ENCODE peak calls at places on chromosomes 2 and 18, in six cellular contexts. W is AG04450, T is GM06990, G is bronchial epithelial cell, Y is H1, Q is foreskin fibroblast. Z is an unnamed sample.

GRCh38 chr18:54004828-54005227 is 219.6 kb downstream of the MBD2 start:
- DNase-seq in G (peak), Q (no peak), T (no peak), Y (peak), W (no peak), Z (no peak)

GRCh38 chr2:234071664-234072063 is 21.2 kb downstream of the SPP2 start:
- DNase-seq in G (no peak), Y (no peak), T (no peak), Q (no peak), W (no peak), Z (no peak)

GRCh38 chr2:151176661-151177060 is 85.0 kb downstream of the RBM43 start:
- DNase-seq in Y (no peak), T (no peak), W (no peak), Q (no peak), G (no peak), Z (no peak)

GRCh38 chr18:51821610-51822009 is 518.4 kb upstream of the DCC start:
- DNase-seq in Y (no peak), Q (no peak), G (no peak), W (no peak), T (no peak), Z (no peak)

GRCh38 chr18:79650959-79651358 is 28.6 kb upstream of the CTDP1 start:
- DNase-seq in Q (no peak), W (no peak), G (no peak), Y (no peak), T (no peak), Z (no peak)

GRCh38 chr2:128416366-128416765 is 97.7 kb upstream of the HS6ST1 start:
- DNase-seq in T (no peak), G (no peak), W (no peak), Q (no peak), Y (peak), Z (no peak)

GRCh38 chr2:235868224-235868623 is 300.0 kb downstream of the GBX2 start:
- DNase-seq in Y (no peak), W (no peak), T (no peak), Q (no peak), G (no peak), Z (no peak)

GRCh38 chr2:239363946-239364637 is 36.7 kb downstream of the HDAC4 start:
- DNase-seq in Q (no peak), G (no peak), Y (no peak), T (no peak), W (no peak), Z (no peak)

GRCh38 chr2:241198381-241199282 is 10.2 kb downstream of the ANO7 start:
- DNase-seq in T (peak), Y (no peak), G (no peak), W (no peak), Q (no peak), Z (no peak)

GRCh38 chr2:181073896-181074295 is 93.5 kb downstream of the UBE2E3 start:
- DNase-seq in Y (no peak), W (no peak), G (peak), T (no peak), Q (no peak), Z (no peak)

GRCh38 chr2:39150102-39150562 is 29.3 kb upstream of the SOS1 start:
- DNase-seq in W (no peak), Y (no peak), Q (no peak), T (no peak), G (no peak), Z (no peak)

GRCh38 chr2:168015274-168015953 is 232.0 kb downstream of the STK39 start:
- DNase-seq in G (no peak), W (no peak), Q (no peak), T (no peak), Y (no peak), Z (peak)

GRCh38 chr18:23071285-23071684 is 64.0 kb upstream of the CABLES1 start:
- DNase-seq in W (no peak), T (peak), Q (no peak), G (no peak), Y (no peak), Z (peak)

GRCh38 chr2:164786787-164787186 is 54.8 kb downstream of the COBLL1 start:
- DNase-seq in W (no peak), Q (no peak), T (no peak), Y (no peak), G (no peak), Z (no peak)

GRCh38 chr2:201532686-201533304 is 81.3 kb downstream of the STRADB start:
- DNase-seq in W (peak), Q (peak), G (peak), T (peak), Y (no peak), Z (no peak)

GRCh38 chr2:28952806-28953190 is 28.3 kb upstream of the TOGARAM2 start:
- DNase-seq in Q (no peak), W (no peak), T (no peak), Y (no peak), G (no peak), Z (no peak)

GRCh38 chr18:29191263-29191662 is 1014.3 kb upstream of the CDH2 start:
- DNase-seq in Q (peak), Y (no peak), W (peak), T (no peak), G (peak), Z (no peak)

GRCh38 chr2:222690564-222691200 is 19.2 kb downstream of the MOGAT1 start:
- DNase-seq in T (peak), Y (peak), G (peak), Q (peak), W (peak), Z (peak)

GRCh38 chr2:241908686-241909420 is 39.3 kb downstream of the RTP5 start:
- DNase-seq in Y (peak), Q (no peak), G (no peak), W (no peak), T (no peak), Z (no peak)

GRCh38 chr2:33134086-33134763 is 187.5 kb downstream of the LTBP1 start:
- DNase-seq in Y (no peak), Q (peak), W (peak), G (peak), T (no peak), Z (no peak)

GRCh38 chr2:199381531-199381930 is 76.2 kb downstream of the SATB2 start:
- DNase-seq in Y (no peak), G (no peak), Q (no peak), W (no peak), T (no peak), Z (no peak)

GRCh38 chr2:187962538-187962937 is 329.1 kb upstream of the GULP1 start:
- DNase-seq in Y (no peak), G (no peak), W (no peak), Q (no peak), T (no peak), Z (no peak)

GRCh38 chr2:86818114-86818801 is 27.5 kb upstream of the CD8A start:
- DNase-seq in Q (no peak), G (no peak), T (no peak), W (no peak), Y (no peak), Z (no peak)

GRCh38 chr2:152038451-152038958 is 60.3 kb downstream of the CACNB4 start:
- DNase-seq in G (no peak), Y (no peak), T (no peak), Q (no peak), W (no peak), Z (no peak)

GRCh38 chr2:218020281-218020680 is 17.5 kb upstream of the TNS1 start:
- DNase-seq in Q (no peak), Y (no peak), W (no peak), G (no peak), T (no peak), Z (no peak)

GRCh38 chr2:27194538-27195354 is 17.1 kb upstream of the ATRAID start:
- DNase-seq in G (no peak), Y (no peak), Q (no peak), T (no peak), W (no peak), Z (no peak)

GRCh38 chr2:189402932-189403331 is 38.3 kb upstream of the WDR75 start:
- DNase-seq in G (peak), Q (peak), T (no peak), Y (no peak), W (no peak), Z (no peak)

GRCh38 chr2:68188831-68189230 is 31.1 kb downstream of the PNO1 start:
- DNase-seq in G (no peak), Q (no peak), T (no peak), Y (no peak), W (no peak), Z (no peak)
- H3K4me3 ChIP-seq in G (no peak), Q (no peak), T (peak), Y (no peak), W (no peak), Z (no peak)

DNA sequence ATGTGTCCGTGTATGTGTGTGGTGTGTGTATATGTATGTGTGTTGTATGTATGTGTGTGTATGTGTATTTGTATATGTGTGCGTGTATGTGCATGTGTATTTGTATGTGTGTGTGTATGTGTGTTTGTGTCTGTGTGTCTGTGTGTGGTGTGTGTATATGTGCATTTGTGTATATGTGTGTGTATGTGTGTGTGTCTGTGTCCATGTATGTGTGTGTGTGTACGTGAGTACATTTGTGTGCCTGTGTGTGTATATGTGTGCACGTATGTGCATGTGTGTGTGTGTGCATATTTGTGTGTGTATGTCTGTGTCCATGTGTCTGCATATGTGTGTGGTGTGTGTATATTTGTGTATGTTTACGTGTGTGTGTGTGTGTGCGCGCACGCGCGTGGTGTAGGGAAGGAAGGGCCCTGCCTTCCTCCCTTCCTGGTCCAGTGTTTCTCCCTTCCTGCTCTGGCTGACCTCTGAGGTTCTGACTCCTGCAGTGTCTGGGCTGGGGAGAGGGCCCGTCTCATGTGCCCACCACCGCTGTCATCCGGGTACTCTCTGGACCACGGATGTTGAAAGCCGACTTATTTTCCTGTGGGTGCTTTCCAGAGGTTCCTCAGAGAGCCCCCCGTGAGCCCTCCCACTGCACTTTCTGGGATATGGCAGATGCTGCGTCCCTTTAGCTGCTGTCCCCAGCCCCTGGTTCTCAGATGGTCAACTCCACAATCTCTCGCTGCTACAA is 209.5 kb downstream of the DYSF start:
- DNase-seq in W (no peak), G (no peak), Q (no peak), T (no peak), Y (peak), Z (no peak)
- H3K4me3 ChIP-seq in W (no peak), G (no peak), Q (no peak), T (no peak), Y (no peak), Z (no peak)

GRCh38 chr2:9153589-9153988 is 53.0 kb upstream of the ASAP2 start:
- DNase-seq in Y (no peak), T (no peak), Q (no peak), G (no peak), W (no peak), Z (no peak)
- H3K4me3 ChIP-seq in Y (no peak), T (no peak), Q (no peak), G (no peak), W (no peak), Z (no peak)

GRCh38 chr2:47067788-47068407 is 87.2 kb downstream of the STPG4 start:
- DNase-seq in G (no peak), Y (no peak), Q (no peak), T (no peak), W (no peak), Z (no peak)

GRCh38 chr2:47064076-47064475 is 91.0 kb downstream of the STPG4 start:
- DNase-seq in G (no peak), Q (no peak), T (no peak), W (no peak), Y (no peak), Z (no peak)

GRCh38 chr2:47065771-47066380 is 89.2 kb downstream of the STPG4 start:
- DNase-seq in G (peak), Q (peak), Y (no peak), T (no peak), W (peak), Z (no peak)

GRCh38 chr2:47063159-47063930 is 91.8 kb downstream of the STPG4 start:
- DNase-seq in Y (no peak), G (no peak), T (no peak), W (no peak), Q (no peak), Z (no peak)

GRCh38 chr2:47065343-47065742 is 89.8 kb downstream of the STPG4 start:
- DNase-seq in Y (no peak), T (no peak), Q (no peak), W (no peak), G (no peak), Z (no peak)
- H3K4me3 ChIP-seq in Y (no peak), T (no peak), Q (no peak), W (no peak), G (no peak), Z (no peak)

DNA sequence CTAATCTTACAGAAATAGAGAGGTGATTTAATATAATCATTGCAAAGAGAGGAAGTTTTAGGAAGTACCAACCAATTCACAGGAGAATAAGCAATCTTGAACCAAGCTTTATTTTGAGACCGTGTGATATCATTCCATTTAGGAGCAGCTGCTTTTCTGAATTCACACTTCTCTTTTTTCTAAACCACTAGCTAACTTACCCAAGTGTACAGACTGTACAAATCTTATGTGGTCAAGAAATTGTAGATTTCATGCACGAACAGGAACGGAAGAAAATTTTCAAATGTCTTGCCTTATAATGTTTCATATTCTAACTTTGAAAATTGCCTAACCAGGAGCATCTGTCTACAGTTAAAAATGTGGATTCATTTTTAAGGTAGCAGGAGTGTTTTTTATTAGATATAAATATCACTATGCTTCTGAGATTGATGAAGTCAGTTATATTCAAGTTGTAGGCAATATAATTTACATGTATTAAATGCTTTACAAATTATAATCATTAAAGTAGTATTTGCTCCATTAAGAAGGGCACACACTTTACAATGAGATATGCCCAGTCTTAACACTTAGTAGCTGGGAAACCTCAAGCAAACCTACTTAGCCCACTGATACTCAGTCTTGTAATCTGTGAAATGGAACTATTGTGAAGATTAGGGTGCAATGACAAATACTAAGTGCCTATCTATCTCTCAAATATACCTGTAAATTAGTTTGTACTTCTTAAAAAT is 302.2 kb upstream of the STON1 start:
- DNase-seq in G (no peak), Y (no peak), T (peak), W (no peak), Q (no peak), Z (no peak)
- H3K4me3 ChIP-seq in G (no peak), Y (no peak), T (no peak), W (no peak), Q (no peak), Z (no peak)

DNA sequence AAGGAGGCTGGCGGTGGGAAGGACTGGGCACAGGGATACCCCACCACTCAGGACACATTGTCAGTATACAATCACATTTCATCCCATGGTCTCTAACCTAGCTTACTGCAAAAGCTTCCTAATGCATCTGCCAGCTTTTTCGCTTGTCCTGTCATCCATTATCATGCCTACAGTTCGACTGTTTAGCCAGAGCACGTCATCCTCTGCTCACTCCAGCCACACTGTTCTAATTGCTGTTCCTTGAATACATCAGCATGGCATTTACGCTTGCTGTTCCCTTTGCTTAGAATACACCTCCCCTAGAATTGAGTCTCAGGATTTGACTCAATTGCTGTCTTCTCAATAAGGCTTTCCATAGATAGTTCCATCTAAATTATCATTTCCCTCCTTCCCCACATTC is 166.3 kb downstream of the CCDC148 start:
- DNase-seq in Y (no peak), G (no peak), W (no peak), Q (no peak), T (no peak), Z (no peak)
- H3K4me3 ChIP-seq in Y (no peak), G (no peak), W (no peak), Q (no peak), T (no peak), Z (no peak)

GRCh38 chr2:142544173-142544572 is 333.3 kb upstream of the KYNU start:
- DNase-seq in Y (no peak), T (no peak), Q (no peak), W (no peak), G (no peak), Z (no peak)
- H3K4me3 ChIP-seq in Y (no peak), T (no peak), Q (no peak), W (no peak), G (no peak), Z (no peak)